ENCODE peak calls at places on chromosomes 6 and 20, in six cellular contexts. Q, T, K, O, A and D are unnamed samples.

GRCh38 chr6:151807513-151808330 is at the start of gene ESR1:
- DNase-seq in Q (no peak), T (peak; percentile 69), K (peak; percentile 25), O (peak; percentile 14), A (no peak), D (no peak)

GRCh38 chr20:51019598-51020592 is 3.0 kb downstream of the KCNG1 start:
- DNase-seq in Q (no peak), T (no peak), K (peak; percentile 55), O (no peak), A (no peak), D (no peak)

GRCh38 chr6:79157961-79158644 is 76.4 kb downstream of the HMGN3 start:
- DNase-seq in Q (no peak), T (no peak), K (no peak), O (no peak), A (no peak), D (no peak)

GRCh38 chr6:140051521-140052455 is 677.3 kb upstream of the CITED2 start:
- DNase-seq in Q (peak; percentile 99), T (peak; percentile 95), K (peak; percentile 90), O (peak; percentile 97), A (no peak), D (peak; percentile 88)

GRCh38 chr20:57400821-57401564 is 9.8 kb downstream of the RBM38 start:
- DNase-seq in Q (no peak), T (no peak), K (no peak), O (no peak), A (no peak), D (no peak)

GRCh38 chr6:149544646-149545257 is 1.1 kb downstream of the PPIL4 start:
- DNase-seq in Q (no peak), T (no peak), K (no peak), O (no peak), A (no peak), D (no peak)

GRCh38 chr6:67933278-67933677 is 701.8 kb upstream of the ADGRB3 start:
- DNase-seq in Q (no peak), T (no peak), K (no peak), O (no peak), A (no peak), D (no peak)

GRCh38 chr6:52454556-52454955 is 34.4 kb downstream of the EFHC1 start:
- DNase-seq in Q (peak; percentile 79), T (peak; percentile 10), K (peak; percentile 95), O (peak; percentile 39), A (no peak), D (peak; percentile 48)

GRCh38 chr20:49797292-49797628 is 15.4 kb upstream of the SLC9A8 start:
- DNase-seq in Q (no peak), T (no peak), K (no peak), O (no peak), A (no peak), D (no peak)

GRCh38 chr6:143784316-143784715 is 58.8 kb upstream of the LTV1 start:
- DNase-seq in Q (peak; percentile 51), T (no peak), K (no peak), O (no peak), A (no peak), D (no peak)

GRCh38 chr6:110944681-110945151 is 13.8 kb upstream of the GTF3C6 start:
- DNase-seq in Q (peak; percentile 91), T (peak; percentile 88), K (peak; percentile 99), O (peak; percentile 73), A (no peak), D (peak; percentile 86)

GRCh38 chr6:49072146-49072545 is 390.9 kb downstream of the MMUT start:
- DNase-seq in Q (no peak), T (no peak), K (peak; percentile 55), O (peak; percentile 1), A (no peak), D (no peak)

GRCh38 chr6:73290435-73290834 is 27.4 kb upstream of the KHDC1 start:
- DNase-seq in Q (peak; percentile 32), T (peak; percentile 72), K (peak; percentile 40), O (peak; percentile 44), A (no peak), D (peak; percentile 39)

GRCh38 chr6:31270788-31271640 is 878 bp downstream of the HLA-C start:
- DNase-seq in Q (peak; percentile 61), T (peak; percentile 81), K (peak; percentile 38), O (peak; percentile 55), A (peak; percentile 89), D (peak; percentile 19)

GRCh38 chr6:31267504-31268371 is 4.2 kb downstream of the HLA-C start:
- DNase-seq in Q (no peak), T (no peak), K (no peak), O (no peak), A (no peak), D (no peak)

GRCh38 chr6:31272431-31272830 is 539 bp upstream of the HLA-C start:
- DNase-seq in Q (peak; percentile 3), T (peak; percentile 10), K (no peak), O (peak; percentile 7), A (no peak), D (peak; percentile 2)

GRCh38 chr6:31271641-31272357 is at the start of gene HLA-C:
- DNase-seq in Q (peak; percentile 93), T (peak; percentile 97), K (peak; percentile 95), O (peak; percentile 95), A (peak; percentile 97), D (peak; percentile 93)

DNA sequence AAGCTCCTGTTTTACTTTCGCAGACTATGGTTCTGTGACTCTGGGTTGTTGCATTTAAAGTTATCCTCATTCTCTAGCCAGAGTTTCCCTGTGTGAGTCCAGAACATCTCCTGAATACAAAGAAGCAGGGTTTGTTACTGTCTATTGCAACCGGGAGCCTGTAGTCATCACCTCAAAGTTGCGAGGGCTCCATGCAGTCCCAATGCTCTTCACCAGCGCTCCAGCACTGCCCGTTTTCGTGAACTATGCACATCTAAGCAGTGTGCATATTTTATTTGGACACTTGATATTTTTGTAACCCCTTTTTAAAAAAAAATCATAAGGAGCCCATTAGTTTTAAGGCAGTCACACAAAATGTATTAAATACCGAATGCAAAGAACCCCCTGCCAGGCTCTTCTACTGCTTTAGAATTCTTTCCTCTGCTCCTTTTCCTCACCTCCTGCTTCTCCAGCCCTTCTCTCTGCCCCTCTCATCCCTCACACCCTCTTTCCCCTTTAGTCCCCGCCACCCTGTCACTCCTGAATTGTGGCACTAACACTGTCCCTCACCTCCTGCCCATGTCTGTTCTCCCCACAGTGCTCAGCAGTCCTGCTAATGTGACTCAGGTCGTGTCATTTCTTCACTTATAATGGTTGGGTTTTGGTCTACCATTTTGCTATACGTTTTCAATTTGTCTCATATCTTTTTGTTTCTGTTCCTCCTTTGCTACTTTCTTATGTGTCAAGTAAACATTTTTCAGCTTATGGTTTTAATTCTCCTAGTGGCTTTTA is 1.1 kb upstream of the HLA-C start:
- DNase-seq in Q (no peak), T (peak; percentile 6), K (no peak), O (no peak), A (no peak), D (no peak)
- H3K4me3 ChIP-seq in Q (no peak overlapping the region), T (no peak overlapping the region), K (no peak overlapping the region), O (no peak overlapping the region), A (peak overlapping the region; percentile 68), D (no peak overlapping the region)

GRCh38 chr6:22248513-22249308 is 48.1 kb downstream of the PRL start:
- DNase-seq in Q (peak; percentile 83), T (peak; percentile 10), K (peak; percentile 70), O (peak; percentile 79), A (no peak), D (peak; percentile 73)
- TF ChIP-seq CTCF in Q (no peak), T (no peak), K (no peak), O (no peak), A (no peak), D (no peak)

DNA sequence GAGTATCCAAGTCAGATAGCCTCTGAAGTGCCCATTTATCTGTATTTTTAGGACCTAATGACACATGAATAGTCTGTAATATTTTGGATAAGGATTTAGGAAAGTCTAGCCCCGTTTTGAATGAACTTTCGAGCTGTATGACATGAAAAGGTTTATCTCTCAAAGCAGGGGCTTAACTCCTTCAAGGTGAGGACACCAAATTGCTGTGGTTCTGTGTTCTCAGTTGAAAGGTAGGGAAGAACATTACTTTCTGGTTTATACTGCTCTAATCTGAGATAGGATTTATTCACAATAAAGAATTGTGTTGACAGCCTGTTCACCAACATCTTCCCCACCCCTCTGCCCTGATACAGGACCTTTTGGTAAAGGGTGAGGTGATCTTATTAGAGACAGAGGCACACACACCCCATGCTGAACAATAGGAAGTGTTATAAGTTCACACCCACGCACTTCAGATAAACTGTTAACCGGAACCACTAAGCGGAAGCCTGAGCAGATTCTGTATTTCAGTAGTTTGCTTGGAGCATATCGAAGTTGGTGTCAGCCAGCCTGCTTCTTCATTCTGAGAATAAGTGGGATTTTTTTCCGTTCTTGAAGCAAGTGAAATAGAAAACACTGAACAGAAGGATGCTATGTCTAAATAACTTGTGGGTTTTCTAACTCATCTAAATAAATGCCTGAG is 223.3 kb downstream of the TMEM242 start:
- DNase-seq in Q (peak; percentile 27), T (no peak), K (no peak), O (peak; percentile 56), A (no peak), D (no peak)
- H3K4me3 ChIP-seq in Q (no peak overlapping the region), T (no peak overlapping the region), K (no peak overlapping the region), O (no peak overlapping the region), A (no peak overlapping the region), D (no peak overlapping the region)

GRCh38 chr6:37806213-37806612 is 13.3 kb upstream of the ZFAND3 start:
- DNase-seq in Q (no peak), T (no peak), K (no peak), O (no peak), A (no peak), D (no peak)

GRCh38 chr6:37804676-37805075 is 14.9 kb upstream of the ZFAND3 start:
- DNase-seq in Q (no peak), T (peak; percentile 43), K (peak; percentile 41), O (no peak), A (no peak), D (no peak)

GRCh38 chr6:37802810-37803209 is 16.7 kb upstream of the ZFAND3 start:
- DNase-seq in Q (no peak), T (no peak), K (no peak), O (no peak), A (peak; percentile 60), D (no peak)

GRCh38 chr6:37809144-37809543 is 10.4 kb upstream of the ZFAND3 start:
- DNase-seq in Q (peak; percentile 38), T (peak; percentile 55), K (peak; percentile 37), O (peak; percentile 22), A (no peak), D (peak; percentile 81)

DNA sequence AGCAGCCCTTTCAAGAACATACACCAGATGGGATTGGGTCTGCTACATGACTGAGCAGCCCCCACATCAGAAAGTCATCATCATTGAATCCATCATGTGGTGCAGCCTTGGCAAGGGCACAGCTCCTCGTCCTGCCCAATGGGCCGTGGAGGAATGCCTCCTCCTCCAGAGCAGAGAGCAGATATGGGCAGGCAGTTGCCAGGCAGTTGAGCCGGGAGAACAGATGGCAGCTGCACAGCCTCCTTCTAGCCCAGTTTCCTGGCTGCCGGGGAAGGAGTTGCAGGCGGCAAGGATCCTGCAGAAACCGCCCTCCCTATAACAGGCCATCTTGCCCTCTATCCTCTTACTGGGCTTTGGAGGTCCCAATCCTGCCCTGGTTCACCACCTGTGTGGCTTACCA is 11.9 kb upstream of the ZFAND3 start:
- DNase-seq in Q (no peak), T (peak; percentile 43), K (peak; percentile 43), O (no peak), A (no peak), D (no peak)
- TF ChIP-seq CTCF in Q (no peak), T (no peak), K (peak; percentile 47), O (peak; percentile 9), A (no peak), D (peak; percentile 20)